ENCODE peak calls at places on chromosomes 6 and 20, in eight cellular contexts. One of them, this sample, is unnamed.

GRCh38 chr6:163381118-163381751 is 33.3 kb upstream of the QKI start:
- DNase-seq in sciatic nerve: no peak
- DNase-seq in neural crest cell: no peak
- DNase-seq in OCI-M1: no peak
- DNase-seq in neural progenitor cell: no peak
- DNase-seq in stimulated activated CD8-positive, alpha-beta memory T cell treated with anti-CD3 and anti-CD28 coated beads, Interleukin-15, amount 100 ng/mL, for 24 hours: no peak
- DNase-seq in AG04450: no peak
- DNase-seq in Calu3: no peak
- DNase-seq in this sample: no peak

GRCh38 chr20:44610313-44610965 is 28.1 kb downstream of the PKIG start:
- DNase-seq in Calu3: no peak
- DNase-seq in sciatic nerve: no peak
- DNase-seq in AG04450: no peak
- DNase-seq in OCI-M1: peak
- DNase-seq in neural crest cell: no peak
- DNase-seq in neural progenitor cell: no peak
- DNase-seq in stimulated activated CD8-positive, alpha-beta memory T cell treated with anti-CD3 and anti-CD28 coated beads, Interleukin-15, amount 100 ng/mL, for 24 hours: no peak
- DNase-seq in this sample: no peak

GRCh38 chr6:53986165-53986720 is 125.0 kb upstream of the MLIP start:
- DNase-seq in OCI-M1: peak
- DNase-seq in neural progenitor cell: peak
- DNase-seq in neural crest cell: peak
- DNase-seq in stimulated activated CD8-positive, alpha-beta memory T cell treated with anti-CD3 and anti-CD28 coated beads, Interleukin-15, amount 100 ng/mL, for 24 hours: no peak
- DNase-seq in AG04450: peak
- DNase-seq in Calu3: peak
- DNase-seq in sciatic nerve: peak
- DNase-seq in this sample: peak

GRCh38 chr20:41601742-41602141 is 16.4 kb downstream of the CHD6 start:
- DNase-seq in OCI-M1: no peak
- DNase-seq in sciatic nerve: no peak
- DNase-seq in neural crest cell: no peak
- DNase-seq in stimulated activated CD8-positive, alpha-beta memory T cell treated with anti-CD3 and anti-CD28 coated beads, Interleukin-15, amount 100 ng/mL, for 24 hours: no peak
- DNase-seq in neural progenitor cell: no peak
- DNase-seq in AG04450: no peak
- DNase-seq in Calu3: no peak
- DNase-seq in this sample: no peak

GRCh38 chr20:50192364-50193168 is 1.9 kb downstream of the CEBPB start:
- DNase-seq in AG04450: peak
- DNase-seq in neural progenitor cell: peak
- DNase-seq in neural crest cell: peak
- DNase-seq in OCI-M1: peak
- DNase-seq in sciatic nerve: peak
- DNase-seq in stimulated activated CD8-positive, alpha-beta memory T cell treated with anti-CD3 and anti-CD28 coated beads, Interleukin-15, amount 100 ng/mL, for 24 hours: no peak
- DNase-seq in Calu3: peak
- DNase-seq in this sample: peak

GRCh38 chr20:59805786-59806577 is 127.5 kb downstream of the SYCP2 start:
- DNase-seq in Calu3: no peak
- DNase-seq in stimulated activated CD8-positive, alpha-beta memory T cell treated with anti-CD3 and anti-CD28 coated beads, Interleukin-15, amount 100 ng/mL, for 24 hours: no peak
- DNase-seq in OCI-M1: no peak
- DNase-seq in neural progenitor cell: no peak
- DNase-seq in neural crest cell: no peak
- DNase-seq in AG04450: no peak
- DNase-seq in sciatic nerve: peak
- DNase-seq in this sample: no peak

GRCh38 chr6:35396991-35397390 is 54.6 kb downstream of the PPARD start:
- DNase-seq in sciatic nerve: no peak
- DNase-seq in AG04450: no peak
- DNase-seq in stimulated activated CD8-positive, alpha-beta memory T cell treated with anti-CD3 and anti-CD28 coated beads, Interleukin-15, amount 100 ng/mL, for 24 hours: no peak
- DNase-seq in neural progenitor cell: no peak
- DNase-seq in neural crest cell: no peak
- DNase-seq in Calu3: no peak
- DNase-seq in OCI-M1: no peak
- DNase-seq in this sample: no peak

GRCh38 chr6:72952808-72953630 is 272.3 kb downstream of the KHDC1L start:
- DNase-seq in neural crest cell: no peak
- DNase-seq in stimulated activated CD8-positive, alpha-beta memory T cell treated with anti-CD3 and anti-CD28 coated beads, Interleukin-15, amount 100 ng/mL, for 24 hours: no peak
- DNase-seq in Calu3: no peak
- DNase-seq in AG04450: no peak
- DNase-seq in neural progenitor cell: no peak
- DNase-seq in sciatic nerve: no peak
- DNase-seq in OCI-M1: no peak
- DNase-seq in this sample: no peak

GRCh38 chr6:158229823-158230222 is 61.7 kb downstream of the GTF2H5 start:
- DNase-seq in AG04450: no peak
- DNase-seq in neural progenitor cell: no peak
- DNase-seq in neural crest cell: no peak
- DNase-seq in sciatic nerve: no peak
- DNase-seq in Calu3: no peak
- DNase-seq in OCI-M1: no peak
- DNase-seq in stimulated activated CD8-positive, alpha-beta memory T cell treated with anti-CD3 and anti-CD28 coated beads, Interleukin-15, amount 100 ng/mL, for 24 hours: no peak
- DNase-seq in this sample: no peak

GRCh38 chr20:39268566-39268965 is 306.4 kb downstream of the DHX35 start:
- DNase-seq in neural crest cell: no peak
- DNase-seq in OCI-M1: no peak
- DNase-seq in AG04450: no peak
- DNase-seq in stimulated activated CD8-positive, alpha-beta memory T cell treated with anti-CD3 and anti-CD28 coated beads, Interleukin-15, amount 100 ng/mL, for 24 hours: no peak
- DNase-seq in Calu3: no peak
- DNase-seq in sciatic nerve: no peak
- DNase-seq in neural progenitor cell: no peak
- DNase-seq in this sample: no peak

GRCh38 chr6:113684382-113684901 is 172.7 kb upstream of the MARCKS start:
- DNase-seq in stimulated activated CD8-positive, alpha-beta memory T cell treated with anti-CD3 and anti-CD28 coated beads, Interleukin-15, amount 100 ng/mL, for 24 hours: no peak
- DNase-seq in Calu3: peak
- DNase-seq in neural progenitor cell: no peak
- DNase-seq in neural crest cell: no peak
- DNase-seq in sciatic nerve: no peak
- DNase-seq in AG04450: no peak
- DNase-seq in OCI-M1: peak
- DNase-seq in this sample: no peak

GRCh38 chr20:58707770-58708169 is 15.2 kb downstream of the NPEPL1 start:
- DNase-seq in sciatic nerve: no peak
- DNase-seq in neural crest cell: no peak
- DNase-seq in stimulated activated CD8-positive, alpha-beta memory T cell treated with anti-CD3 and anti-CD28 coated beads, Interleukin-15, amount 100 ng/mL, for 24 hours: no peak
- DNase-seq in OCI-M1: no peak
- DNase-seq in neural progenitor cell: no peak
- DNase-seq in Calu3: no peak
- DNase-seq in AG04450: no peak
- DNase-seq in this sample: no peak

GRCh38 chr6:33430334-33430733 is 10.5 kb downstream of the SYNGAP1 start:
- DNase-seq in stimulated activated CD8-positive, alpha-beta memory T cell treated with anti-CD3 and anti-CD28 coated beads, Interleukin-15, amount 100 ng/mL, for 24 hours: no peak
- DNase-seq in sciatic nerve: no peak
- DNase-seq in neural crest cell: no peak
- DNase-seq in neural progenitor cell: no peak
- DNase-seq in AG04450: no peak
- DNase-seq in OCI-M1: no peak
- DNase-seq in Calu3: no peak
- DNase-seq in this sample: no peak

GRCh38 chr6:28974505-28974904 is 30.6 kb downstream of the ZNF311 start:
- DNase-seq in Calu3: no peak
- DNase-seq in AG04450: no peak
- DNase-seq in neural crest cell: no peak
- DNase-seq in stimulated activated CD8-positive, alpha-beta memory T cell treated with anti-CD3 and anti-CD28 coated beads, Interleukin-15, amount 100 ng/mL, for 24 hours: no peak
- DNase-seq in OCI-M1: peak
- DNase-seq in neural progenitor cell: no peak
- DNase-seq in sciatic nerve: no peak
- DNase-seq in this sample: no peak

GRCh38 chr6:52933778-52934177 is 24.3 kb upstream of the GSTA3 start:
- DNase-seq in neural progenitor cell: no peak
- DNase-seq in AG04450: no peak
- DNase-seq in stimulated activated CD8-positive, alpha-beta memory T cell treated with anti-CD3 and anti-CD28 coated beads, Interleukin-15, amount 100 ng/mL, for 24 hours: no peak
- DNase-seq in OCI-M1: no peak
- DNase-seq in Calu3: no peak
- DNase-seq in neural crest cell: no peak
- DNase-seq in sciatic nerve: no peak
- DNase-seq in this sample: no peak

GRCh38 chr20:51492167-51493092 is 50.1 kb downstream of the NFATC2 start:
- DNase-seq in sciatic nerve: peak
- DNase-seq in neural crest cell: no peak
- DNase-seq in neural progenitor cell: peak
- DNase-seq in Calu3: no peak
- DNase-seq in AG04450: no peak
- DNase-seq in stimulated activated CD8-positive, alpha-beta memory T cell treated with anti-CD3 and anti-CD28 coated beads, Interleukin-15, amount 100 ng/mL, for 24 hours: no peak
- DNase-seq in OCI-M1: peak
- DNase-seq in this sample: no peak

GRCh38 chr6:132401120-132401940 is at the start of gene MOXD1:
- DNase-seq in OCI-M1: no peak
- DNase-seq in sciatic nerve: peak
- DNase-seq in stimulated activated CD8-positive, alpha-beta memory T cell treated with anti-CD3 and anti-CD28 coated beads, Interleukin-15, amount 100 ng/mL, for 24 hours: no peak
- DNase-seq in Calu3: peak
- DNase-seq in AG04450: no peak
- DNase-seq in neural crest cell: peak
- DNase-seq in neural progenitor cell: peak
- DNase-seq in this sample: peak